ENCODE peak calls at places on chromosomes 7 and 10, in nine cellular contexts. V is hypothalamus, L is H7, F is astrocyte of the spinal cord, H is AG09309, W is C1 segment of cervical spinal cord, M is neural progenitor cell, N is heart left ventricle, C is posterior cingulate gyrus. B is an unnamed sample.

GRCh38 chr10:91409869-91410637 is at the start of gene HECTD2:
- DNase-seq in L (peak; percentile 84), N (peak; percentile 88), W (peak; percentile 90), F (peak; percentile 74), M (peak; percentile 91), C (peak; percentile 94), H (no peak), V (peak; percentile 63), B (peak; percentile 84)

GRCh38 chr7:43105521-43106120 is 6.8 kb upstream of the HECW1 start:
- DNase-seq in C (no peak), W (no peak), M (no peak), H (no peak), F (peak; percentile 41), V (no peak), N (no peak), L (no peak), B (peak; percentile 52)

GRCh38 chr10:98106531-98106930 is 27.9 kb upstream of the R3HCC1L start:
- DNase-seq in N (no peak), C (no peak), W (no peak), M (no peak), F (no peak), H (no peak), V (no peak), L (no peak), B (no peak)

GRCh38 chr7:35802649-35803048 is 1.8 kb downstream of the SEPTIN7 start:
- DNase-seq in F (no peak), L (peak; percentile 26), M (peak; percentile 20), W (no peak), N (no peak), H (no peak), V (no peak), C (no peak), B (peak; percentile 30)

GRCh38 chr10:49189422-49189821 is 1.2 kb upstream of the TMEM273 start:
- DNase-seq in C (peak; percentile 23), W (no peak), F (no peak), M (no peak), V (no peak), L (no peak), H (no peak), N (no peak), B (no peak)

GRCh38 chr7:139683137-139683871 is 94.5 kb downstream of the HIPK2 start:
- DNase-seq in F (peak; percentile 79), V (no peak), W (no peak), C (no peak), H (no peak), L (peak; percentile 19), M (no peak), N (no peak), B (peak; percentile 13)

GRCh38 chr7:34620425-34620824 is 37.6 kb upstream of the NPSR1 start:
- DNase-seq in C (no peak), F (no peak), L (no peak), N (no peak), W (no peak), M (no peak), V (no peak), H (no peak), B (no peak)

GRCh38 chr10:114779803-114780609 is 41.6 kb upstream of the FHIP2A start:
- DNase-seq in V (no peak), F (peak; percentile 93), L (no peak), W (no peak), H (peak; percentile 91), M (peak; percentile 36), N (no peak), C (no peak), B (peak; percentile 77)

GRCh38 chr7:131733604-131734003 is 177.2 kb upstream of the PODXL start:
- DNase-seq in F (no peak), N (no peak), C (no peak), L (peak; percentile 36), H (no peak), V (no peak), W (no peak), M (no peak), B (no peak)

GRCh38 chr7:44246396-44247113 is 45.8 kb downstream of the YKT6 start:
- DNase-seq in M (no peak), C (no peak), H (no peak), N (no peak), F (no peak), L (no peak), W (no peak), V (no peak), B (no peak)

GRCh38 chr7:12323415-12323814 is 80.2 kb downstream of the VWDE start:
- DNase-seq in W (no peak), N (no peak), H (no peak), F (no peak), M (no peak), V (no peak), L (no peak), C (no peak), B (peak; percentile 9)

GRCh38 chr7:460374-461117 is 59.1 kb downstream of the PDGFA start:
- DNase-seq in C (peak; percentile 57), M (peak; percentile 90), H (no peak), L (peak; percentile 93), F (no peak), N (no peak), V (no peak), W (no peak), B (peak; percentile 48)

GRCh38 chr10:91198781-91199180 is 21.7 kb upstream of the PCGF5 start:
- DNase-seq in L (no peak), C (no peak), M (no peak), F (peak; percentile 81), V (no peak), N (no peak), H (peak; percentile 66), W (no peak), B (peak; percentile 15)

GRCh38 chr7:18570890-18571478 is 75.4 kb downstream of the HDAC9 start:
- DNase-seq in M (peak; percentile 21), L (peak; percentile 19), H (peak; percentile 29), V (no peak), C (no peak), F (peak; percentile 71), N (no peak), W (no peak), B (peak; percentile 45)

GRCh38 chr7:151238924-151239836 is 6.9 kb downstream of the CHPF2 start:
- DNase-seq in W (no peak), L (peak; percentile 36), H (no peak), V (no peak), N (no peak), C (no peak), M (no peak), F (no peak), B (no peak)

GRCh38 chr7:10429516-10429915 is 544.2 kb upstream of the PHF14 start:
- DNase-seq in L (no peak), C (no peak), V (no peak), F (no peak), W (peak; percentile 8), M (peak; percentile 51), N (no peak), H (no peak), B (no peak)

GRCh38 chr7:150901160-150902035 is 49.1 kb downstream of the AOC1 start:
- DNase-seq in M (no peak), C (peak; percentile 79), V (no peak), W (no peak), N (peak; percentile 62), H (no peak), L (no peak), F (no peak), B (peak; percentile 51)

GRCh38 chr10:70508912-70509366 is 30.4 kb downstream of the PALD1 start:
- DNase-seq in L (peak; percentile 89), W (peak; percentile 26), C (no peak), M (peak; percentile 63), H (no peak), V (peak; percentile 36), N (peak; percentile 80), F (peak; percentile 36), B (no peak)

GRCh38 chr7:94832051-94832450 is 75.3 kb upstream of the PPP1R9A start:
- DNase-seq in F (no peak), L (no peak), C (no peak), N (no peak), V (no peak), W (no peak), H (no peak), M (no peak), B (no peak)

GRCh38 chr10:30701471-30702173 is 72.1 kb upstream of the LYZL2 start:
- DNase-seq in C (no peak), H (no peak), V (no peak), M (no peak), F (peak; percentile 78), L (no peak), N (no peak), W (no peak), B (peak; percentile 70)